ENCODE peak calls at places on chromosomes 12 and 14, in ten cellular contexts. F is OCI-LY7, D is esophagus squamous epithelium, O is cardiac muscle cell, T is pancreas, C is kidney, N is A549, E is left lung, A is heart right ventricle, B is PC-3. S is an unnamed sample.
A peak's percentile ranks its signal among the peaks of the same experiment; 100 is the strongest.

GRCh38 chr14:91270619-91271018 is 26.1 kb upstream of the GPR68 start:
- DNase-seq in F (no peak), D (no peak), O (no peak), T (no peak), C (no peak), N (no peak), E (no peak), A (no peak), B (no peak), S (no peak)

GRCh38 chr12:95759039-95759438 is 31.5 kb downstream of the NTN4 start:
- DNase-seq in F (no peak), D (no peak), O (no peak), T (no peak), C (no peak), N (no peak), E (no peak), A (no peak), B (no peak), S (no peak)

GRCh38 chr14:69571879-69572633 is 2.6 kb downstream of the CCDC177 start:
- DNase-seq in F (peak; percentile 6), D (no peak), O (peak; percentile 72), T (peak; percentile 74), C (no peak), N (no peak), E (peak; percentile 76), A (no peak), B (peak; percentile 33), S (no peak)

GRCh38 chr12:15788266-15789214 is 648 bp downstream of the EPS8 start:
- DNase-seq in F (no peak), D (no peak), O (peak; percentile 39), T (peak; percentile 82), C (peak; percentile 51), N (peak; percentile 47), E (peak; percentile 61), A (peak; percentile 16), B (peak; percentile 47), S (peak; percentile 9)

GRCh38 chr14:85093631-85094330 is 436.2 kb upstream of the FLRT2 start:
- DNase-seq in F (no peak), D (no peak), O (no peak), T (no peak), C (no peak), N (no peak), E (no peak), A (no peak), B (no peak), S (no peak)

GRCh38 chr12:6267007-6267721 is 43.3 kb upstream of the PLEKHG6 start:
- DNase-seq in F (peak; percentile 35), D (no peak), O (no peak), T (peak; percentile 39), C (peak; percentile 79), N (no peak), E (no peak), A (no peak), B (peak; percentile 22), S (no peak)

GRCh38 chr14:75615200-75615599 is 36.8 kb downstream of the FLVCR2 start:
- DNase-seq in F (peak; percentile 29), D (no peak), O (no peak), T (no peak), C (no peak), N (no peak), E (peak; percentile 70), A (no peak), B (no peak), S (no peak)

GRCh38 chr12:24172773-24173447 is 223.4 kb upstream of the SOX5 start:
- DNase-seq in F (no peak), D (no peak), O (no peak), T (no peak), C (no peak), N (no peak), E (no peak), A (no peak), B (no peak), S (no peak)

GRCh38 chr12:110824342-110824741 is 22.4 kb upstream of the CCDC63 start:
- DNase-seq in F (no peak), D (no peak), O (no peak), T (no peak), C (no peak), N (no peak), E (no peak), A (no peak), B (no peak), S (no peak)

GRCh38 chr12:50467441-50467840 is 37.3 kb upstream of the DIP2B start:
- DNase-seq in F (no peak), D (no peak), O (no peak), T (no peak), C (no peak), N (no peak), E (no peak), A (no peak), B (no peak), S (no peak)

GRCh38 chr12:131369094-131369845 is 341.6 kb upstream of the SFSWAP start:
- DNase-seq in F (no peak), D (no peak), O (no peak), T (no peak), C (no peak), N (no peak), E (peak; percentile 44), A (no peak), B (no peak), S (no peak)
- H3K9me3 ChIP-seq in F (no peaks in the 10 kb centered on the region), D (no peaks in the 10 kb centered on the region), O (no peaks in the 10 kb centered on the region), T (no peaks in the 10 kb centered on the region), C (no peaks in the 10 kb centered on the region), N (no peaks in the 10 kb centered on the region), E (no peaks in the 10 kb centered on the region), A (no peaks in the 10 kb centered on the region), B (no peaks in the 10 kb centered on the region), S (no peaks in the 10 kb centered on the region)

GRCh38 chr12:108307006-108307405 is 32.1 kb downstream of the CMKLR1 start:
- DNase-seq in F (no peak), D (no peak), O (no peak), T (no peak), C (no peak), N (no peak), E (no peak), A (no peak), B (no peak), S (no peak)
- H3K9me3 ChIP-seq in F (no peaks in the 10 kb centered on the region), D (no peaks in the 10 kb centered on the region), O (no peaks in the 10 kb centered on the region), T (no peaks in the 10 kb centered on the region), C (no peaks in the 10 kb centered on the region), N (no peaks in the 10 kb centered on the region), E (no peaks in the 10 kb centered on the region), A (no peaks in the 10 kb centered on the region), B (no peaks in the 10 kb centered on the region), S (no peaks in the 10 kb centered on the region)

GRCh38 chr12:128543971-128544370 is 277.0 kb downstream of the TMEM132C start:
- DNase-seq in F (no peak), D (no peak), O (no peak), T (no peak), C (no peak), N (no peak), E (peak; percentile 75), A (no peak), B (no peak), S (no peak)

GRCh38 chr12:128543493-128543892 is 276.5 kb downstream of the TMEM132C start:
- DNase-seq in F (no peak), D (no peak), O (no peak), T (no peak), C (no peak), N (no peak), E (no peak), A (no peak), B (no peak), S (no peak)

GRCh38 chr12:128537668-128538067 is 270.7 kb downstream of the TMEM132C start:
- DNase-seq in F (no peak), D (no peak), O (no peak), T (no peak), C (no peak), N (no peak), E (no peak), A (no peak), B (no peak), S (no peak)

GRCh38 chr12:128542844-128543243 is 275.9 kb downstream of the TMEM132C start:
- DNase-seq in F (no peak), D (no peak), O (no peak), T (no peak), C (no peak), N (no peak), E (no peak), A (no peak), B (no peak), S (no peak)
- H3K9me3 ChIP-seq in F (no peaks in the 10 kb centered on the region), D (peaks cover 9% of the 10 kb centered on the region), O (no peaks in the 10 kb centered on the region), T (no peaks in the 10 kb centered on the region), C (no peaks in the 10 kb centered on the region), N (no peaks in the 10 kb centered on the region), E (no peaks in the 10 kb centered on the region), A (no peaks in the 10 kb centered on the region), B (no peaks in the 10 kb centered on the region), S (no peaks in the 10 kb centered on the region)

GRCh38 chr14:62443796-62444195 is 601.5 kb downstream of the KCNH5 start:
- DNase-seq in F (no peak), D (no peak), O (no peak), T (no peak), C (no peak), N (no peak), E (no peak), A (no peak), B (peak; percentile 42), S (no peak)

GRCh38 chr14:62436256-62436655 is 609.0 kb downstream of the KCNH5 start:
- DNase-seq in F (no peak), D (no peak), O (no peak), T (no peak), C (no peak), N (no peak), E (no peak), A (no peak), B (peak; percentile 24), S (no peak)

DNA sequence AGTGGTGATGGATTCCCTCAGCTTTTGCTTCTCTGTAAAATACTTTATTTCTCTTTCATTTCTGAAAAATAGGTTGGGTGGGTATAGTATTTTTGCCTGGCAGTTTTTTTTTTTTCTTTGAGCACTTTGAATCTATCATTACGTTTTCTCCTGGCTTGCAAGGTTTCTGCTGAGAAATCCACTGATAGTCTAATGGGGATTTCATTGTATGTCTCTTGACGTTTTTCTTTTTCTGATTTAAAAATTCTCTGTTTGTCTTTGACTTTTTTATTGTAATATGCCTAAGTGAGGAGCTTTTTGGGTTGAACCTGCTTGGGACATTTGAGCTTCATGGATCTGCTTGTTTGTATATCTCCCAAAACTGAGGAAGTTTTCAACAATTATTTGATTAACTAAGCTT is 606.0 kb downstream of the KCNH5 start:
- DNase-seq in F (no peak), D (no peak), O (no peak), T (no peak), C (no peak), N (no peak), E (no peak), A (no peak), B (no peak), S (no peak)
- H3K9me3 ChIP-seq in F (peaks cover 3% of the 10 kb centered on the region), D (peaks cover 33% of the 10 kb centered on the region), O (no peaks in the 10 kb centered on the region), T (no peaks in the 10 kb centered on the region), C (peaks cover 7% of the 10 kb centered on the region), N (peaks cover 4% of the 10 kb centered on the region), E (no peaks in the 10 kb centered on the region), A (peaks cover 56% of the 10 kb centered on the region), B (no peaks in the 10 kb centered on the region), S (no peaks in the 10 kb centered on the region)

S was measured in T-helper 17 cell.